ENCODE peak calls at places on chromosomes 13 and 19, in six cellular contexts. L is left ventricle myocardium inferior, N is astrocyte, A is colonic mucosa, P is body of pancreas, M is ascending aorta. S is an unnamed sample.

GRCh38 chr13:28451482-28452217 is 43.3 kb downstream of the FLT1 start:
- DNase-seq in L (no peak), N (no peak), A (no peak), P (no peak), M (no peak), S (no peak)

GRCh38 chr13:110347535-110348308 is 40.6 kb downstream of the COL4A2 start:
- DNase-seq in L (peak; percentile 46), N (peak; percentile 94), A (no peak), P (no peak), M (peak; percentile 56), S (peak; percentile 93)

GRCh38 chr13:46489586-46490023 is 63.4 kb upstream of the LRCH1 start:
- DNase-seq in L (no peak), N (peak; percentile 82), A (no peak), P (no peak), M (peak; percentile 65), S (peak; percentile 77)

GRCh38 chr13:61884830-61885229 is 469.2 kb upstream of the PCDH20 start:
- DNase-seq in L (no peak), N (no peak), A (no peak), P (no peak), M (no peak), S (no peak)

GRCh38 chr13:79904581-79904980 is 423.6 kb downstream of the NDFIP2 start:
- DNase-seq in L (no peak), N (no peak), A (no peak), P (no peak), M (no peak), S (no peak)

GRCh38 chr19:7830272-7830771 is 304 bp downstream of the EVI5L start:
- DNase-seq in L (peak; percentile 29), N (no peak), A (peak; percentile 32), P (no peak), M (no peak), S (no peak)

GRCh38 chr13:98103942-98104880 is 38.7 kb upstream of the FARP1 start:
- DNase-seq in L (no peak), N (no peak), A (no peak), P (no peak), M (no peak), S (no peak)

GRCh38 chr13:49403966-49404365 is 39.9 kb downstream of the CAB39L start:
- DNase-seq in L (no peak), N (no peak), A (no peak), P (no peak), M (no peak), S (no peak)

GRCh38 chr19:2569596-2570465 is 93.9 kb downstream of the GADD45B start:
- DNase-seq in L (no peak), N (no peak), A (no peak), P (no peak), M (no peak), S (no peak)

GRCh38 chr13:35157143-35157755 is 215.2 kb downstream of the NBEA start:
- DNase-seq in L (no peak), N (peak; percentile 22), A (peak; percentile 47), P (peak; percentile 30), M (no peak), S (peak; percentile 49)

GRCh38 chr19:14818588-14818987 is 16.4 kb downstream of the OR7A5 start:
- DNase-seq in L (no peak), N (no peak), A (no peak), P (no peak), M (no peak), S (no peak)

GRCh38 chr19:28012361-28012760 is 1200.6 kb downstream of the UQCRFS1 start:
- DNase-seq in L (no peak), N (no peak), A (no peak), P (no peak), M (no peak), S (no peak)

GRCh38 chr19:43667524-43668405 is 2.2 kb downstream of the PLAUR start:
- DNase-seq in L (peak; percentile 19), N (no peak), A (peak; percentile 100), P (no peak), M (no peak), S (no peak)

GRCh38 chr13:66503890-66504289 is 726.2 kb downstream of the PCDH9 start:
- DNase-seq in L (no peak), N (no peak), A (no peak), P (no peak), M (no peak), S (no peak)

GRCh38 chr19:31613683-31614219 is 264.5 kb upstream of the TSHZ3 start:
- DNase-seq in L (peak; percentile 13), N (no peak), A (no peak), P (peak; percentile 30), M (no peak), S (no peak)

GRCh38 chr19:50662442-50663279 is 13.4 kb downstream of the C19orf81 start:
- DNase-seq in L (no peak), N (no peak), A (no peak), P (no peak), M (no peak), S (no peak)

GRCh38 chr19:50664204-50664603 is 15.0 kb downstream of the C19orf81 start:
- DNase-seq in L (no peak), N (no peak), A (no peak), P (no peak), M (no peak), S (no peak)

GRCh38 chr19:50661675-50662441 is 12.6 kb downstream of the C19orf81 start:
- DNase-seq in L (no peak), N (no peak), A (no peak), P (no peak), M (no peak), S (no peak)

GRCh38 chr19:50661087-50661486 is 11.8 kb downstream of the C19orf81 start:
- DNase-seq in L (no peak), N (no peak), A (no peak), P (no peak), M (no peak), S (no peak)

DNA sequence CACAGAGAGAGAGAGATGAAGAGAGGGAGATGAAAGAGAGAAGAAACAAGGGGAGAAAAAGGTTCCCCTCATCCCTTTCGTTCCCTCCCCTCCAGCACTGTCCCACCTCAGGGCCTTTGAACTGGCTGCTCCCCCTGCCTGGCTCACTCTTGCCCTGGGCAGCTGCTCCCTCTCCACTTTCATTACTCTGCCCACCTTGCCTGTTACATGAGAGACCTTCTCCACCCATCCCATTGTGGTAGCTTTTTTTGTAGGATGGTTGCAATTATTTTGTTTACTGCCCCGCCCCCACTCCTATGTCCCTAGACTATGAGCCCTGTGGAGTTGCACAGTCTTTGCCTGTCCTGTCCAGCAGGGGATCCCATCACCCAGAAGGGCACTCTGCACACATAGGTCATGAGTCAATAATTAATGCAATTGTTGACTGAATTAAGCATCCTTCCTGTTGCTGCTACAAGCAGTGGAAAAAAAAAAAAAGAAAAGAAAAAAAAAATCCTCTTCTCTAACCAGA is 14.1 kb downstream of the C19orf81 start:
- DNase-seq in L (no peak), N (no peak), A (no peak), P (no peak), M (no peak), S (no peak)
- H3K27me3 ChIP-seq in L (peaks cover 100% of the 10 kb centered on the region), N (peaks cover 10% of the 10 kb centered on the region), A (peaks cover 32% of the 10 kb centered on the region), P (peaks cover 30% of the 10 kb centered on the region), M (peaks cover 30% of the 10 kb centered on the region), S (peaks cover 25% of the 10 kb centered on the region)

DNA sequence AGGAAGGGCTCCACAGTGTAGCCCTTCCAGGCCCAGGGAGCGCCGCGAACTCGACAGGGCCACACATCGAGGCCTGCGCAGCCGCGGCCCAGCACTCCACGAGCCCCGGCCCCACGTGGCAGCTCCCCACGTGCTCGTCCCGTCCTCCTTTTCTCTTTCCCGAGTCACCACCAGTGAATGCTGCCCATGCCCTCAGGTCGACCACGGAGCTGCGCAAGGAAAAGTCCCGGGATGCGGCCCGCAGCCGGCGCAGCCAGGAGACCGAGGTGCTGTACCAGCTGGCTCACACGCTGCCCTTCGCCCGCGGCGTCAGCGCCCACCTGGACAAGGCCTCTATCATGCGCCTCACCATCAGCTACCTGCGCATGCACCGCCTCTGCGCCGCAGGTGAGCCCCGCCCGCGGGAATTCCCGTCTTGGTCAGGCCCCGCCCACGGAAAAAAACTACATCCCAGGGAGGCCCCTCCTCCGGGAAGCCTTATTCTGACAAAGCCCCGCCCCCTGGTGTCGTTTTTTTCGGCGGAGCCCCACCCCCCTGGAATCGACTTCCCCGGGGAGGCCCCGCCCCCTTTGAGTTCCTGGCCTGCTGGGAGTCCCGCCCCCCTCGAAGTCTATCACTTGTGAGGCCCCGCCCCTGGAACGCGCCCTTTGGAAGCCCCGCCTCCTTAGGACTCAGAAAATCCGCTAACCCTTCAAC is 7.0 kb downstream of the HIF3A start:
- DNase-seq in L (peak; percentile 63), N (no peak), A (peak; percentile 98), P (peak; percentile 86), M (no peak), S (peak; percentile 84)
- H3K4me1 ChIP-seq in L (peaks cover 80% of the 10 kb centered on the region), N (peaks cover 11% of the 10 kb centered on the region), A (peaks cover 9% of the 10 kb centered on the region), P (peaks cover 36% of the 10 kb centered on the region), M (peaks cover 12% of the 10 kb centered on the region), S (peaks cover 38% of the 10 kb centered on the region)

DNA sequence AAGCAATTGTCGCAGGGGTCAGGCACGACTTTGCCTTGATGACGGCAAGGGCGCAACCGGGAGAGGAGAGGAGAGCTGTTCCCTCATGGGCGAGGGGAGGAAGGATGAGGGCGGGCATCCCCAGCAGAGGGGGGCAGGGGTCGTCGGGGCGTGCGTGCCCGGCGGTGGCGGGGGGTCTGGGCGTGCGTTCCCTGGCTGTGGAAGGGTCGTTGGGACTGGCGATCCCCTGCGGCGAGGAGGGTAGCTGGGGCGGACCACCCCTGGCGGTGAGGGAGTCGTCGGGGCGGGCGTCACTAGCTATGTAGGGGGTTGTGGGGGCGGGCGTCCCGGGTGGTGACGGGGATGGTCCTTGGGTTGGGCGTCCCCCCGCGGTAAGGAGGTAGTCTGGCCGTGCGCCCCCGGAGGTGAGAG is 1.7 kb downstream of the COMP start:
- DNase-seq in L (no peak), N (no peak), A (no peak), P (no peak), M (no peak), S (peak; percentile 12)
- H3K4me3 ChIP-seq in L (peak overlapping the region; percentile 56), N (no peak overlapping the region), A (no peak overlapping the region), P (no peak overlapping the region), M (peak overlapping the region; percentile 57), S (no peak overlapping the region)

GRCh38 chr19:5108866-5109265 is 140.0 kb downstream of the KDM4B start:
- DNase-seq in L (no peak), N (no peak), A (no peak), P (no peak), M (no peak), S (no peak)

GRCh38 chr19:5106971-5107370 is 138.1 kb downstream of the KDM4B start:
- DNase-seq in L (no peak), N (no peak), A (no peak), P (no peak), M (no peak), S (no peak)

GRCh38 chr19:5106361-5106760 is 137.4 kb downstream of the KDM4B start:
- DNase-seq in L (no peak), N (no peak), A (no peak), P (no peak), M (no peak), S (no peak)

GRCh38 chr19:5108123-5108613 is 139.3 kb downstream of the KDM4B start:
- DNase-seq in L (no peak), N (no peak), A (no peak), P (no peak), M (no peak), S (no peak)

DNA sequence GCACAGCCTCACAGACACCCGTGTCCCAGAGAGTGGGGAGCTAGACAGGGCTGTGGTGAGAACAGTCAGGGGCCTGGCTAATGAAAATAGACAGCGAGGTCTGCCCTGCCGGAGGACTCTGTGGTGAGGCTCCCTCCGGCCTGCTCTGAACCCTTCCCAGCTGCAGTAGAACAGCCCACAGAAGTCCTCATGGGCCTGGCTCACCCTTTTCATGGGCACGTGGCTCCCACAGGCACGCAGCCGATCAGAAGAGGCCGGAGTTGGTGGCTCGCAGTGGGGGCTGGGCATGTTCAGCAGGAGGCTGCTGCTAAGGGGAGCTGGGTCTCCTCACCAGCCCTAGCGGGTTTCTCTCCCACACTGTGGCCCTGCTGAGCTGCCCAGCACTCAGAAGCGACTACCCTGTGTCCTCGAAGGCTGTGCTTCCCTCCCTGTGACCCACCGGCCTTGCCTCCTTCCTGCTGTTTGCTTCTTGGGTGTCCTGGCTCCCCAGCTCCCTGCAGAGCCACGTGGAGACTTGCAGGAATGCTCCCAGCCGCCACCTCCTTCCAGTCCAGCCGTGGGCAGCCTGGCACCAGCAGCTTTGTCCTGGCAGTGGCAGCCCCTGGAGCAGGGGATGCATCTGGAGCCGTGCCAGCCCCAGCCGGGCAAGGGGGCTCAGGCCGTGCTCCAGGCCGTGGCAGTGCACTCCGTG is 138.7 kb downstream of the KDM4B start:
- DNase-seq in L (peak; percentile 51), N (peak; percentile 32), A (no peak), P (no peak), M (no peak), S (no peak)
- H3K27me3 ChIP-seq in L (no peaks in the 10 kb centered on the region), N (no peaks in the 10 kb centered on the region), A (no peaks in the 10 kb centered on the region), P (no peaks in the 10 kb centered on the region), M (no peaks in the 10 kb centered on the region), S (no peaks in the 10 kb centered on the region)